ENCODE peak calls at places on chromosomes 16 and 17, in eight cellular contexts. X, G, Y, V, Z, S, Q and O are unnamed samples.
A peak's percentile ranks its signal among the peaks of the same experiment; 100 is the strongest.

GRCh38 chr16:83952587-83952939 is 477 bp upstream of the OSGIN1 start:
- DNase-seq in Y (peak; percentile 83), G (no peak), X (no peak), Q (peak; percentile 58), V (peak; percentile 35), S (peak; percentile 77), Z (no peak), O (no peak)

GRCh38 chr16:19858006-19858653 is 26.5 kb downstream of the GPRC5B start:
- DNase-seq in Q (no peak), S (no peak), X (no peak), V (no peak), Z (no peak), G (no peak), Y (no peak), O (no peak)

GRCh38 chr17:31051517-31051916 is 43.3 kb upstream of the NF1 start:
- DNase-seq in Q (no peak), Y (peak; percentile 11), V (no peak), Z (no peak), S (no peak), X (no peak), G (no peak), O (no peak)

GRCh38 chr16:88580371-88580770 is 10.2 kb downstream of the ZC3H18 start:
- DNase-seq in Z (no peak), Y (no peak), S (peak; percentile 62), V (no peak), G (no peak), X (no peak), Q (peak; percentile 28), O (no peak)

GRCh38 chr17:80349437-80350160 is 65.4 kb upstream of the ENDOV start:
- DNase-seq in G (no peak), X (no peak), V (no peak), S (no peak), Y (no peak), Z (peak; percentile 28), Q (no peak), O (peak; percentile 49)

GRCh38 chr16:89944773-89945172 is 3.8 kb upstream of the DEF8 start:
- DNase-seq in Y (no peak), Z (no peak), V (no peak), X (no peak), Q (no peak), G (no peak), S (no peak), O (no peak)

GRCh38 chr17:81481011-81481799 is 31.4 kb downstream of the ACTG1 start:
- DNase-seq in V (peak; percentile 78), Y (peak; percentile 52), Q (peak; percentile 89), X (peak; percentile 58), S (no peak), G (no peak), Z (peak; percentile 89), O (peak; percentile 84)

GRCh38 chr16:88686062-88686438 is 257 bp downstream of the SNAI3 start:
- DNase-seq in S (peak; percentile 90), G (no peak), V (peak; percentile 59), X (no peak), Z (no peak), Q (no peak), Y (no peak), O (no peak)

GRCh38 chr16:65648111-65648510 is 526.2 kb upstream of the CDH11 start:
- DNase-seq in Y (no peak), G (no peak), S (no peak), Q (no peak), Z (no peak), V (no peak), X (no peak), O (no peak)

GRCh38 chr16:54847207-54847606 is 83.5 kb upstream of the IRX5 start:
- DNase-seq in G (no peak), Z (no peak), S (no peak), V (no peak), Y (peak; percentile 19), X (no peak), Q (no peak), O (no peak)

GRCh38 chr16:89050119-89050867 is 43.4 kb upstream of the ACSF3 start:
- DNase-seq in S (peak; percentile 79), Z (peak; percentile 41), Y (no peak), V (no peak), Q (peak; percentile 58), X (no peak), G (no peak), O (no peak)

GRCh38 chr16:23081675-23082119 is 67.6 kb downstream of the USP31 start:
- DNase-seq in Y (peak; percentile 76), X (no peak), G (no peak), V (no peak), S (no peak), Q (no peak), Z (no peak), O (no peak)

GRCh38 chr17:57927048-57927723 is 28.0 kb downstream of the CUEDC1 start:
- DNase-seq in Y (peak; percentile 84), Q (no peak), G (no peak), X (peak; percentile 88), S (no peak), Z (peak; percentile 42), V (peak; percentile 53), O (no peak)

GRCh38 chr17:79837888-79838540 is 1.2 kb downstream of the CBX4 start:
- DNase-seq in G (no peak), X (no peak), Y (no peak), V (no peak), Z (no peak), Q (peak; percentile 66), S (no peak), O (no peak)

GRCh38 chr16:86758932-86759331 is 180.6 kb downstream of the FOXL1 start:
- DNase-seq in V (no peak), X (no peak), Z (no peak), G (no peak), Q (no peak), Y (no peak), S (no peak), O (no peak)

GRCh38 chr17:7508150-7508549 is 24.0 kb downstream of the POLR2A start:
- DNase-seq in Z (no peak), V (no peak), S (no peak), G (no peak), X (no peak), Q (no peak), Y (no peak), O (no peak)

GRCh38 chr16:65283238-65283651 is 161.4 kb upstream of the CDH11 start:
- DNase-seq in G (no peak), Y (peak; percentile 16), Q (no peak), V (no peak), X (no peak), Z (no peak), S (peak; percentile 47), O (no peak)

GRCh38 chr17:59476413-59476812 is 89.0 kb upstream of the DHX40 start:
- DNase-seq in X (no peak), Y (no peak), G (no peak), V (no peak), Q (no peak), Z (no peak), S (no peak), O (no peak)

GRCh38 chr17:59508999-59509398 is 56.4 kb upstream of the DHX40 start:
- DNase-seq in V (no peak), Q (no peak), S (no peak), G (no peak), Y (no peak), X (no peak), Z (no peak), O (no peak)

DNA sequence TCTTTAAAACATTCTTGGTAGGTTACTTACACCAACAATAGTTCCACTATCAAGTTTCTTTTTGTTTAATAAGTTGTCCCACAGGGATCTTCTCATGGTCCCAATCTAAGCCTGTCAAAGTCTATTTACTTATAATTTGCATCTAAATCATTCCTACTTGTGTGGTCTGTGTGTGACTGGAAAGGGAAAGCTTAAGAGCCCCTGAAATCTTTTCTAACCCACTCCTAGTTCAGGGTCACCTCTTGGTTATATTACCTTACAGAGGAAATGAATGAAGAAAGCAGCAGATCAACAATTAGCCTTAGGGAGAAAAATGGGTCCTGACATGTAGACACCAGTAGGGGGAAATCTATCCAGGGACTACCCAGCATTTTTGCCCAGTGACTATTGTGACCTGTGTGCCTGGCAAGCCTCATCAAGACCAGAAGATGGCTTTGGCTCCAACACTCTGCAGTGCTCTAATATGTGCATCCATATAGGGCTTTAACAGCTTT is 110.4 kb upstream of the HAS3 start:
- DNase-seq in V (no peak), Y (peak; percentile 55), X (peak; percentile 26), Q (no peak), Z (no peak), S (no peak), G (no peak), O (no peak)
- TF ChIP-seq CTCF in V (no peak), Y (peak; percentile 44), X (peak; percentile 13), Q (no peak), Z (no peak), S (no peak), G (peak; percentile 49), O (no peak)

DNA sequence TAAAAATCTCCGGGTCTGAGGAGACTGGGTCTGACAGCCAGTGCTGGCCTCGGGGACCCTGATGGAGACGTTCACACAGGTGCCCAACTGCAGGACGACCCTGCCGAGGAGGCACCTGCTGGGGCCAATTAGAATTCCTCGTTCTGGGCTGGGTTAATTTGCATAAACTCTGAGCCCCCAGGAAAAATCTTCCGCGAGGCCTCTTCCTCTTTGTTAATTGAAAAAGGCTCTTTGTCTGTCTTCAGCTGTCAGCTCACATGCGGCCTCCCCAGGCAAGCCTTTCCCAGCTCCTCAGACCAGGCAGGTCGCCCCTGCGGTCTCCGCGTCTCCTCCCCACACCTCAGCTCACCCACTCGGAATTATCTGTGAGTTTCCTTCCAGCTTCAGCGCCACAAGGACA is 400.2 kb downstream of the SEC14L1 start:
- DNase-seq in Y (no peak), G (no peak), Q (no peak), Z (peak; percentile 13), S (no peak), V (no peak), X (no peak), O (no peak)
- H3K4me3 ChIP-seq in Y (no peak overlapping the region), G (no peak overlapping the region), Q (no peak overlapping the region), Z (no peak overlapping the region), S (no peak overlapping the region), V (no peak overlapping the region), X (no peak overlapping the region), O (no peak overlapping the region)

DNA sequence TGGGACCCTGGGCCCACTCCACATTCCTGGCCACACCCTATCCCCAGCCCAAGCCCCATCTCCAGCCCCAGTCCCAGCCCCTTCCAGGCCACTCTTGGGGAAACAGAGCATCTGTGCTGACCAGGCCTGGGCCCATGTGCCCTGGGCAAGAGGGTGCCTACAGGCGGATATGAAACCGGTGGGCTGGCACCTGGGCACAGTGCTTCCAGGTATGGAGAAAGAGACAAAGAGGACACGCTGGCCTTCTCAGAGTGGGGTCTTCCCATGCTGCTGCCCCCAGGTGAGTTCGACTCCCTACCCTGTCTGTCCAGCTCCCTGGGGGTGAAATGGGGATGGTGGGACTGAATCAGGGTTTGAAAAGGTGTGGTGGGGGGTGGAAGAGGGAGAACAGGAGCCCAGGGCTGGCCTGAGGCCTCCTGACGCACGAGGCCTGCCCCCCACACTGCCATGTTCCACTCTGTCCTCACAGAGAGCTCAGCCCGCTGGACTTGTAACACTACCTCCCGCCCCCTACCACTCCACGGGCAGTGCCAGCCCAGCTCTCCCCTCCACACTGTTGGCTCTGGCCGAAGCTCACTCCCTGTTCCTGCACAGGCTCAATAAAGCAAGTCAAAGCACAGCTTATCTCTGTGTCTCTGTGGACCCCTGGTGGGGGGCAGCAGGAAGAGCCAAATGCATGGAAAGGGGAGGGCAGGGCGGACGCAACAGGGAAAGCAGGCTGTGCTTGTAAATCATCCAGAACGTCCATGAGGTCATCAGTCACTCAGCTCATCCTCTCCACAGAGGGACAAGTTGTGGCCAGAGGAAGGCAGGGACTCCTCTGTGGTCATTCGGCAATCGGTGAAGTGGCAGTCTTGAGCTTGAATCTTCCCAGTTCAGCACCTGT is 71.1 kb upstream of the TMEM97 start:
- DNase-seq in V (no peak), Z (no peak), Y (no peak), G (no peak), Q (no peak), S (no peak), X (no peak), O (no peak)
- TF ChIP-seq CTCF in V (no peak), Z (no peak), Y (no peak), G (no peak), Q (no peak), S (no peak), X (no peak), O (no peak)

GRCh38 chr16:28923652-28924398 is 1.2 kb downstream of the RABEP2 start:
- DNase-seq in S (no peak), X (no peak), G (no peak), Z (no peak), Y (no peak), V (peak; percentile 29), Q (no peak), O (no peak)
- H3K4me3 ChIP-seq in S (peak overlapping the region; percentile 75), X (no peak overlapping the region), G (peak overlapping the region; percentile 81), Z (peak overlapping the region; percentile 84), Y (peak overlapping the region; percentile 82), V (peak overlapping the region; percentile 96), Q (peak overlapping the region; percentile 86), O (peak overlapping the region; percentile 86)